ENCODE peak calls at places on chromosomes 7 and 10, in six cellular contexts. D is CD4-positive, alpha-beta T cell; S is OCI-LY7; Y is AG10803; H is sigmoid colon; K is astrocyte of the spinal cord. E is an unnamed sample.

GRCh38 chr7:30028749-30029635 is 780 bp downstream of the PLEKHA8 start:
- DNase-seq in H (peak), D (no peak), S (peak), K (peak), Y (peak), E (peak)

GRCh38 chr10:17282311-17282710 is 54.3 kb downstream of the VIM start:
- DNase-seq in D (no peak), K (no peak), H (no peak), S (no peak), Y (no peak), E (no peak)

GRCh38 chr10:19683965-19684364 is 132.3 kb upstream of the PLXDC2 start:
- DNase-seq in K (peak), D (no peak), H (no peak), Y (peak), S (no peak), E (peak)

GRCh38 chr10:2392145-2392812 is 655.0 kb upstream of the ADARB2 start:
- DNase-seq in K (no peak), H (no peak), S (no peak), D (no peak), Y (peak), E (no peak)

GRCh38 chr7:30894866-30895408 is 16.7 kb upstream of the AQP1 start:
- DNase-seq in H (no peak), S (no peak), D (no peak), K (no peak), Y (no peak), E (no peak)

GRCh38 chr10:7797582-7797981 is 9.6 kb downstream of the ATP5F1C start:
- DNase-seq in Y (peak), K (peak), H (no peak), S (no peak), D (no peak), E (peak)

GRCh38 chr10:5585517-5586222 is 60.9 kb downstream of the CALML3 start:
- DNase-seq in H (peak), Y (peak), K (peak), S (no peak), D (no peak), E (no peak)

GRCh38 chr10:34031410-34031809 is 696.9 kb upstream of the NRP1 start:
- DNase-seq in K (peak), H (peak), D (no peak), Y (peak), S (no peak), E (peak)

GRCh38 chr7:109745677-109746410 is 1176.2 kb downstream of the DNAJB9 start:
- DNase-seq in K (no peak), H (no peak), Y (no peak), D (no peak), S (no peak), E (no peak)

GRCh38 chr10:3579845-3580244 is 205.2 kb downstream of the KLF6 start:
- DNase-seq in Y (no peak), K (no peak), D (no peak), S (no peak), H (no peak), E (no peak)

GRCh38 chr10:33481184-33481583 is 146.7 kb upstream of the NRP1 start:
- DNase-seq in H (no peak), S (no peak), Y (no peak), D (no peak), K (no peak), E (no peak)

GRCh38 chr10:131651674-131652093 is 249.1 kb upstream of the PPP2R2D start:
- DNase-seq in S (no peak), D (no peak), Y (no peak), H (no peak), K (no peak), E (no peak)

GRCh38 chr7:131327049-131327625 is 539 bp upstream of the MKLN1 start:
- DNase-seq in S (no peak), K (peak), H (no peak), Y (peak), D (no peak), E (peak)

GRCh38 chr7:116316838-116317612 is 106.7 kb downstream of the TES start:
- DNase-seq in K (peak), D (no peak), Y (peak), H (peak), S (no peak), E (peak)

GRCh38 chr7:150937848-150938561 is 40.1 kb downstream of the KCNH2 start:
- DNase-seq in D (peak), K (no peak), Y (peak), H (peak), S (no peak), E (peak)

GRCh38 chr7:55622241-55622835 is 50.0 kb upstream of the VOPP1 start:
- DNase-seq in K (no peak), H (no peak), D (no peak), S (no peak), Y (no peak), E (no peak)

GRCh38 chr7:15305002-15305600 is 256.7 kb downstream of the AGMO start:
- DNase-seq in H (peak), Y (peak), D (no peak), S (peak), K (peak), E (peak)

GRCh38 chr7:97499204-97499603 is 232.7 kb upstream of the TAC1 start:
- DNase-seq in H (no peak), Y (peak), D (no peak), K (no peak), S (peak), E (peak)

GRCh38 chr7:76220185-76221057 is 18.7 kb downstream of the SRRM3 start:
- DNase-seq in H (no peak), K (peak), Y (peak), D (no peak), S (no peak), E (peak)
- TF ChIP-seq CTCF in H (no peak), K (peak), Y (peak), D (no peak), S (no peak), E (no peak)

GRCh38 chr7:73671317-73671651 is 3.7 kb downstream of the VPS37D start:
- DNase-seq in H (no peak), Y (no peak), S (no peak), D (no peak), K (no peak), E (no peak)

GRCh38 chr7:73669316-73669715 is 1.7 kb downstream of the VPS37D start:
- DNase-seq in H (no peak), D (no peak), S (no peak), K (no peak), Y (no peak), E (no peak)

GRCh38 chr7:73669858-73670385 is 2.3 kb downstream of the VPS37D start:
- DNase-seq in S (no peak), Y (no peak), K (no peak), D (no peak), H (no peak), E (no peak)

GRCh38 chr7:73668103-73668937 is 689 bp downstream of the VPS37D start:
- DNase-seq in K (no peak), D (no peak), S (peak), Y (peak), H (no peak), E (no peak)

GRCh38 chr7:73667344-73668102 is at the start of gene VPS37D:
- DNase-seq in H (peak), K (peak), Y (peak), S (peak), D (peak), E (peak)
- TF ChIP-seq CTCF in H (no peak), K (peak), Y (peak), S (peak), D (peak), E (peak)

GRCh38 chr7:42843209-42843800 is 68.6 kb downstream of the C7orf25 start:
- DNase-seq in H (peak), K (peak), Y (peak), D (no peak), S (peak), E (no peak)
- TF ChIP-seq CTCF in H (peak), K (peak), Y (peak), D (no peak), S (peak), E (peak)

DNA sequence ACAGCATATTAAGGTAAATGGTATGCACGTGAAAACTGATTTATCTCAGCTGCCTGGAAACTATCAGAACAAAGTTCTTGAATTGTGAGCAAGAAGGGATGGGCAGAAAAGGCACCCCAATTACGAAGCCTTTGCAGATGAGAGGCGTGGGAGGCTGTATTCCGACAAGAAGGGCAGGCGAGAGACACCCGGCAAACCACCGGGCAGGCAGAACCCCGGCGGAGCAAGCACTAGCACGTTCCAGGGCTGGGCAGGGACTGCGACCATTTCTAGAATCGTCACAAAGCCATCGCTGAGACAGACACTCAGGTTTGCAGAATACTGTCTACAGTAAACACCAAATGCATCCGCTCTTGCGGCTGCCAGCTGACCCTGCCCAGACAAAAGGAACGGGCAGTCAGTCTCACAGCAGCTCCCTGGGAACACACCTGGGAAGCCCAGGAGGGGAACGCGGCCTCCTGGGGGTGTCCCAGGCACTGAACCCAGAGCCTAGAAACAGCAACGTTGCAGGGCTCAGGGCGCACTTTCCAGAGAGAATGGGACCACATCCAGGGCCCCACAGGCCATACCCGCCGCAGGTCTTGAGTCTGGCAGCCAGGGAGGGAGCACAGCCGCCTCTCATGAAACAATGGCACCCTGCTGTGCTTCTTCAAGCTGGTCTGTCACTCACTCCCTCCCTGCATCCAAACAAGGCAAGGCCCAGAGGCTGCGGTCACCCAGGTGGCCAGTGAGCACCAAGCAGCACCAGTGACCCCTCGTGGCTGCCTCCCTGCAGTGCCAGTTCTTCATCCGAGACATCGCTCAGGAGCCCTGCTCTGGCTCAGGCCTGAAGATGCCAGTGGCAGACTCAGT is 261.9 kb downstream of the PTPRN2 start:
- DNase-seq in D (no peak), S (no peak), H (no peak), Y (no peak), K (no peak), E (no peak)
- TF ChIP-seq CTCF in D (no peak), S (no peak), H (no peak), Y (no peak), K (no peak), E (no peak)

DNA sequence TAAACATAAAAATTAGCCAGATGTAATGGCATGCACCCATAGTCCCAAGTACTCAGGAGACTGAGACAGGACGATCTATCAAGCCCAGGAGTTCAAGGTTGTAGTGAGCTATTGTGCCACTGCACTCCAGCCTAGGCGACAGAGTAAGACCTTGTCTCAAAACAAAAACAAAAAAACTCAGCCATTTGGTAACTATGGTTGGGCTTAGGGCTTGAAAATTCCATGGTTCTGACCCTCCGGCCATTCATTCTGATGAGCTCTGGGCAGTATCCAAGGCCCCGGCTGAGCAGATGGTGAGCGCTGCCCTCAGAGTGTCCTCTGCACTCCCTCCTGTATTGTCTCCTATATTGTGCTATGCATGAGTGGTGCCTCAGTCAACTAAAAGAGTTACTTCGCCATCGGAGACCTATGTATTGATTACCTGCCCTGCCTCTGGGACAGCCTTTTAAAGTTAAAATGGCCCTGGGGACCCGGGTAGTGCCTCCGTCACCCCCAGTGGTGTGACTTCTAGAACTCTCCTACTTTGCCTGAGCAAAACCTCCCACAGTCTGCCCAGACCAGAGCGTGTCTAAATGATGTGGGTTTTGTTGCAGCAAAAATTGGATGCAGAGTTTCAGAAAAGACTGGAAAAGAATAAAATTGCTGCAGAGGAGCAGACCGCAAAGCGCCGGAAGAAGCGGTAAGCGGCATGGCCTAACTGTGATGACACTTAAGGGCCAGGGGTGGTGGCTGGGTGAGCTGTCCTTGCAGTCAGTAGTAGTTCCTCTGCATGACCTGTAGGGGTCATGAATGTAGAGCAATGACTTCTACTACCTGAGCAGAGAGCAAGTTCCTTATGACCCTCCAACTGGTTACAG is 8.1 kb downstream of the PRKRIP1 start:
- DNase-seq in D (no peak), K (peak), Y (peak), H (no peak), S (peak), E (peak)
- TF ChIP-seq CTCF in D (peak), K (peak), Y (peak), H (no peak), S (peak), E (peak)

DNA sequence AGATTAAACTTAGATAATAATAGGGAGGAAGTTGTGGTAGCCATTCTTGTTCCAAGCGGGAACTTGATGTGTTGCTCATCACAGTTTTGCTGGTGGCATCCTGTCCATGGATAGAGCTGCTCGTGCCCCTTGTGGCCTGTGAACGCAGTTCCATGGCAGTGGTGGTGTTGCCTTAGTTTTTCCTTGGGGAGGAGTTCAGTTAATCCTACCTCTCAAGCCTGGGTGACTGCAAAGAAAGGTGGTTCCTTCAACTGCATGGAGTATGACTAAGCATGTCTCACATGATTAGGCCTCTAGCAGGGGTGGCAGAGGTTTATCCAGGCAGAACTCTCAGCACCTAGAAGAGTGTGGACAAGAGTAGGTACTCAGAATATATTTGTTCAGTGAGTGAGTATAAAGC is 99.7 kb downstream of the MAPK8 start:
- DNase-seq in D (no peak), S (no peak), H (no peak), K (peak), Y (no peak), E (peak)
- TF ChIP-seq CTCF in D (no peak), S (no peak), H (no peak), K (no peak), Y (no peak), E (no peak)